ENCODE peak calls at places on chromosome 3, in ten cellular contexts. W is NCI-H187, V is mucosa of descending colon, K is foreskin fibroblast, S is amygdala, A is fibroblast of the aortic adventitia, L is tibial nerve, N is upper lobe of right lung, H is ovary, E is NCI-H2029 treated with DMSO at 0.1 percent for 48 hours. C is an unnamed sample.

GRCh38 chr3:10162147-10162546 is 2.6 kb upstream of the IRAK2 start:
- DNase-seq in W (no peak), V (no peak), K (no peak), S (no peak), A (no peak), L (no peak), N (no peak), H (no peak), E (no peak), C (no peak)

GRCh38 chr3:150132101-150132749 is 161.5 kb upstream of the PFN2 start:
- DNase-seq in W (no peak), V (no peak), K (no peak), S (no peak), A (no peak), L (no peak), N (no peak), H (no peak), E (no peak), C (no peak)

GRCh38 chr3:44232407-44232806 is 9.3 kb upstream of the TOPAZ1 start:
- DNase-seq in W (no peak), V (no peak), K (no peak), S (no peak), A (no peak), L (no peak), N (no peak), H (no peak), E (no peak), C (no peak)

GRCh38 chr3:125129512-125129962 is 73.7 kb upstream of the HEG1 start:
- DNase-seq in W (no peak), V (no peak), K (peak), S (no peak), A (peak), L (peak), N (no peak), H (no peak), E (no peak), C (peak)

GRCh38 chr3:32569540-32570425 is 875 bp downstream of the DYNC1LI1 start:
- DNase-seq in W (no peak), V (peak), K (peak), S (no peak), A (peak), L (peak), N (peak), H (peak), E (no peak), C (peak)

GRCh38 chr3:172305552-172305951 is 142.7 kb downstream of the GHSR start:
- DNase-seq in W (no peak), V (no peak), K (peak), S (no peak), A (peak), L (no peak), N (no peak), H (no peak), E (no peak), C (no peak)

GRCh38 chr3:27729325-27729724 is 7.2 kb upstream of the EOMES start:
- DNase-seq in W (no peak), V (no peak), K (no peak), S (no peak), A (no peak), L (no peak), N (no peak), H (no peak), E (no peak), C (no peak)

GRCh38 chr3:160395297-160395696 is 3.7 kb downstream of the IFT80 start:
- DNase-seq in W (no peak), V (no peak), K (peak), S (no peak), A (peak), L (no peak), N (no peak), H (no peak), E (no peak), C (no peak)

GRCh38 chr3:159245871-159246270 is 444.0 kb downstream of the MFSD1 start:
- DNase-seq in W (no peak), V (no peak), K (peak), S (no peak), A (peak), L (no peak), N (no peak), H (no peak), E (no peak), C (no peak)

GRCh38 chr3:135262441-135262840 is 467.4 kb downstream of the EPHB1 start:
- DNase-seq in W (no peak), V (no peak), K (no peak), S (no peak), A (no peak), L (no peak), N (no peak), H (no peak), E (no peak), C (no peak)

GRCh38 chr3:14634763-14635400 is 16.7 kb upstream of the CCDC174 start:
- DNase-seq in W (no peak), V (no peak), K (peak), S (no peak), A (peak), L (no peak), N (no peak), H (no peak), E (no peak), C (no peak)

GRCh38 chr3:37686225-37686624 is 175.5 kb upstream of the CTDSPL start:
- DNase-seq in W (no peak), V (no peak), K (no peak), S (no peak), A (no peak), L (no peak), N (no peak), H (no peak), E (no peak), C (no peak)

GRCh38 chr3:119616056-119616455 is 18.4 kb downstream of the PLA1A start:
- DNase-seq in W (no peak), V (no peak), K (no peak), S (no peak), A (no peak), L (no peak), N (no peak), H (no peak), E (no peak), C (no peak)

GRCh38 chr3:10471337-10471721 is 34.1 kb downstream of the ATP2B2 start:
- DNase-seq in W (no peak), V (no peak), K (no peak), S (no peak), A (no peak), L (no peak), N (no peak), H (no peak), E (peak), C (no peak)

GRCh38 chr3:139377378-139377777 is 12.1 kb downstream of the COPB2 start:
- DNase-seq in W (no peak), V (no peak), K (no peak), S (no peak), A (no peak), L (no peak), N (no peak), H (no peak), E (no peak), C (no peak)

GRCh38 chr3:28077566-28077965 is 163.9 kb upstream of the CMC1 start:
- DNase-seq in W (no peak), V (no peak), K (no peak), S (no peak), A (peak), L (peak), N (peak), H (no peak), E (no peak), C (no peak)

GRCh38 chr3:127588675-127589577 is 1.6 kb downstream of the TPRA1 start:
- DNase-seq in W (no peak), V (no peak), K (peak), S (no peak), A (peak), L (no peak), N (no peak), H (no peak), E (no peak), C (no peak)

GRCh38 chr3:47540281-47540680 is 26.8 kb upstream of the ELP6 start:
- DNase-seq in W (no peak), V (no peak), K (no peak), S (no peak), A (no peak), L (no peak), N (no peak), H (no peak), E (no peak), C (no peak)

GRCh38 chr3:4394048-4394447 is 73.0 kb downstream of the SUMF1 start:
- DNase-seq in W (no peak), V (no peak), K (no peak), S (no peak), A (no peak), L (no peak), N (no peak), H (no peak), E (no peak), C (no peak)

GRCh38 chr3:53617893-53618523 is 123.6 kb downstream of the CACNA1D start:
- DNase-seq in W (no peak), V (peak), K (no peak), S (no peak), A (no peak), L (no peak), N (no peak), H (no peak), E (no peak), C (peak)

GRCh38 chr3:13865106-13865505 is 14.8 kb downstream of the WNT7A start:
- DNase-seq in W (no peak), V (no peak), K (no peak), S (no peak), A (no peak), L (no peak), N (no peak), H (no peak), E (no peak), C (no peak)

GRCh38 chr3:127670761-127671522 is 1.8 kb upstream of the ABTB1 start:
- DNase-seq in W (no peak), V (peak), K (no peak), S (no peak), A (no peak), L (no peak), N (peak), H (no peak), E (no peak), C (peak)

GRCh38 chr3:63862804-63863149 is 828 bp downstream of the THOC7 start:
- DNase-seq in W (no peak), V (no peak), K (no peak), S (no peak), A (no peak), L (no peak), N (no peak), H (no peak), E (no peak), C (no peak)

GRCh38 chr3:86937306-86937791 is 53.6 kb downstream of the VGLL3 start:
- DNase-seq in W (no peak), V (no peak), K (peak), S (no peak), A (peak), L (peak), N (no peak), H (no peak), E (no peak), C (no peak)

GRCh38 chr3:195012571-195012970 is 258.4 kb downstream of the XXYLT1 start:
- DNase-seq in W (no peak), V (no peak), K (no peak), S (no peak), A (no peak), L (no peak), N (peak), H (no peak), E (no peak), C (peak)

GRCh38 chr3:188432826-188433525 is 279.0 kb downstream of the LPP start:
- DNase-seq in W (no peak), V (no peak), K (no peak), S (no peak), A (peak), L (no peak), N (no peak), H (no peak), E (no peak), C (peak)

GRCh38 chr3:66017084-66017990 is 21.4 kb downstream of the MAGI1 start:
- DNase-seq in W (peak), V (no peak), K (no peak), S (no peak), A (no peak), L (no peak), N (no peak), H (no peak), E (peak), C (no peak)

GRCh38 chr3:60434945-60435344 is 816.3 kb downstream of the FHIT start:
- DNase-seq in W (no peak), V (no peak), K (no peak), S (no peak), A (no peak), L (no peak), N (no peak), H (no peak), E (no peak), C (no peak)

GRCh38 chr3:112327371-112327951 is 5.5 kb upstream of the CD200 start:
- DNase-seq in W (no peak), V (no peak), K (peak), S (no peak), A (peak), L (peak), N (no peak), H (peak), E (no peak), C (no peak)

GRCh38 chr3:182117131-182117530 is 405.4 kb downstream of the SOX2 start:
- DNase-seq in W (no peak), V (no peak), K (no peak), S (no peak), A (no peak), L (no peak), N (no peak), H (no peak), E (no peak), C (no peak)

GRCh38 chr3:113552851-113553250 is 20.5 kb downstream of the SIDT1 start:
- DNase-seq in W (no peak), V (no peak), K (no peak), S (no peak), A (no peak), L (no peak), N (no peak), H (no peak), E (no peak), C (no peak)